ENCODE peak calls at places on chromosomes 6 and 20, in nine cellular contexts. O is HCEC 1CT; M is SW 1271; Z is NCI-H2081; Q is cardiac muscle cell; P is activated T-helper 2 cell treated with anti-CD3 and anti-CD28 coated beads, Interferon-gamma antibody, Interleukin-2, Interleukin-4, amounts not matched to agents 10 μg/mL and 5 μg/mL and 100 μg/mL, durations not matched to agents 14 hours and 24 hours and 36 hours; H is lower lobe of right lung; L is ovary; I is anterior cingulate cortex. R is an unnamed sample.

GRCh38 chr6:34525431-34526175 is 30.5 kb downstream of the SPDEF start:
- DNase-seq in M (no peak), Q (no peak), I (no peak), H (peak), O (no peak), P (no peak), Z (no peak), L (peak), R (no peak)

GRCh38 chr6:16163535-16164300 is 34.8 kb downstream of the MYLIP start:
- DNase-seq in M (no peak), Z (no peak), L (no peak), O (no peak), Q (no peak), H (no peak), I (no peak), P (no peak), R (no peak)

GRCh38 chr6:121652726-121653623 is 217.5 kb downstream of the GJA1 start:
- DNase-seq in M (no peak), L (no peak), Q (no peak), O (peak), P (no peak), Z (no peak), H (no peak), I (no peak), R (no peak)

GRCh38 chr20:37233471-37234253 is 28.0 kb downstream of the GHRH start:
- DNase-seq in L (no peak), O (no peak), Q (no peak), H (no peak), I (no peak), M (no peak), P (no peak), Z (peak), R (no peak)

GRCh38 chr6:90764001-90764400 is 177.1 kb upstream of the MAP3K7 start:
- DNase-seq in P (no peak), I (no peak), M (no peak), H (no peak), Z (no peak), L (no peak), O (no peak), Q (no peak), R (no peak)

GRCh38 chr20:19269737-19270325 is 57.4 kb downstream of the SLC24A3 start:
- DNase-seq in O (peak), H (no peak), I (no peak), M (no peak), Z (no peak), L (no peak), Q (no peak), P (no peak), R (no peak)

GRCh38 chr6:79713701-79714322 is 82.7 kb downstream of the SH3BGRL2 start:
- DNase-seq in H (no peak), I (no peak), Z (peak), Q (peak), L (no peak), P (no peak), O (peak), M (peak), R (peak)

GRCh38 chr6:149896491-149896890 is 1.4 kb downstream of the RAET1E start:
- DNase-seq in O (peak), L (peak), Z (no peak), M (no peak), P (no peak), Q (no peak), I (no peak), H (no peak), R (no peak)

GRCh38 chr6:32868257-32868788 is 14.3 kb downstream of the PSMB9 start:
- DNase-seq in Z (peak), I (peak), L (peak), P (peak), O (peak), M (no peak), H (peak), Q (peak), R (peak)